ENCODE peak calls at places on chromosome 18, in ten cellular contexts. E, S, G, C, K, O, X, V, Y and H are unnamed samples.

GRCh38 chr18:64026350-64026749 is 56.5 kb downstream of the SERPINB8 start:
- DNase-seq in K (no peak), Y (no peak), V (no peak), G (no peak), O (no peak), X (no peak), C (no peak), S (no peak), E (no peak), H (no peak)

GRCh38 chr18:23560186-23560585 is 26.1 kb downstream of the NPC1 start:
- DNase-seq in Y (no peak), K (no peak), V (no peak), X (no peak), C (no peak), E (no peak), O (no peak), S (no peak), G (no peak), H (no peak)

GRCh38 chr18:75439356-75439755 is 11.9 kb upstream of the SMIM21 start:
- DNase-seq in V (no peak), E (no peak), G (no peak), C (no peak), S (no peak), Y (no peak), O (no peak), K (no peak), X (no peak), H (no peak)

GRCh38 chr18:60943297-60943696 is 389.9 kb upstream of the CDH20 start:
- DNase-seq in G (no peak), Y (no peak), E (no peak), V (no peak), S (no peak), O (no peak), X (no peak), K (no peak), C (no peak), H (no peak)

GRCh38 chr18:75067996-75068645 is 140.8 kb downstream of the PTGR3 start:
- DNase-seq in V (no peak), E (no peak), O (no peak), Y (no peak), G (no peak), X (no peak), K (no peak), C (no peak), S (no peak), H (no peak)

GRCh38 chr18:66129248-66129647 is 378.4 kb downstream of the CDH7 start:
- DNase-seq in Y (no peak), S (no peak), E (no peak), K (no peak), G (no peak), C (no peak), V (no peak), X (no peak), O (no peak), H (no peak)

GRCh38 chr18:54119524-54120019 is 104.9 kb downstream of the MBD2 start:
- DNase-seq in Y (peak; percentile 30), S (peak; percentile 47), E (peak; percentile 57), O (no peak), K (no peak), G (no peak), V (no peak), X (peak; percentile 79), C (peak; percentile 79), H (no peak)

GRCh38 chr18:31686572-31686971 is 2.2 kb upstream of the B4GALT6 start:
- DNase-seq in O (no peak), G (no peak), C (no peak), V (no peak), K (no peak), S (no peak), Y (no peak), E (no peak), X (no peak), H (no peak)

GRCh38 chr18:64330976-64331375 is 182.1 kb upstream of the LINC00305 start:
- DNase-seq in C (no peak), E (no peak), X (no peak), K (no peak), O (no peak), Y (no peak), S (no peak), V (no peak), G (no peak), H (no peak)

GRCh38 chr18:57422313-57422872 is 12.8 kb upstream of the ONECUT2 start:
- DNase-seq in Y (no peak), S (no peak), C (no peak), V (no peak), X (no peak), E (no peak), K (no peak), G (no peak), O (no peak), H (no peak)

GRCh38 chr18:29651121-29651675 is 1391.3 kb downstream of the DSC3 start:
- DNase-seq in E (no peak), X (peak; percentile 33), K (no peak), V (no peak), S (no peak), G (no peak), Y (no peak), O (no peak), C (no peak), H (no peak)

GRCh38 chr18:31454066-31454708 is 6.6 kb downstream of the DSG3 start:
- DNase-seq in O (no peak), S (no peak), C (no peak), K (no peak), V (no peak), E (peak; percentile 82), G (no peak), Y (no peak), X (peak; percentile 67), H (no peak)

GRCh38 chr18:32019251-32019943 is 772 bp downstream of the RNF125 start:
- DNase-seq in C (peak; percentile 55), K (peak; percentile 74), O (no peak), V (peak; percentile 27), Y (peak; percentile 64), G (peak; percentile 45), S (no peak), X (peak; percentile 37), E (peak; percentile 9), H (no peak)

GRCh38 chr18:57094199-57094598 is 52.7 kb upstream of the BOD1L2 start:
- DNase-seq in X (no peak), V (no peak), O (no peak), C (no peak), E (no peak), K (no peak), G (no peak), S (no peak), Y (peak; percentile 34), H (no peak)

GRCh38 chr18:78693429-78693828 is 286.2 kb upstream of the SALL3 start:
- DNase-seq in O (no peak), E (no peak), X (no peak), S (no peak), C (no peak), K (no peak), Y (no peak), V (no peak), G (no peak), H (no peak)

GRCh38 chr18:60372598-60372997 is at the start of gene MC4R:
- DNase-seq in V (no peak), X (peak; percentile 57), G (peak; percentile 20), O (peak; percentile 21), Y (peak; percentile 77), S (peak; percentile 20), K (no peak), E (peak; percentile 29), C (peak; percentile 88), H (no peak)

GRCh38 chr18:33914399-33914798 is 310.3 kb downstream of the NOL4 start:
- DNase-seq in S (no peak), Y (no peak), K (no peak), G (no peak), C (peak; percentile 8), X (no peak), O (no peak), E (no peak), V (no peak), H (no peak)

GRCh38 chr18:33918571-33918970 is 306.1 kb downstream of the NOL4 start:
- DNase-seq in O (no peak), E (no peak), K (no peak), V (no peak), S (no peak), Y (no peak), G (no peak), C (no peak), X (no peak), H (no peak)

DNA sequence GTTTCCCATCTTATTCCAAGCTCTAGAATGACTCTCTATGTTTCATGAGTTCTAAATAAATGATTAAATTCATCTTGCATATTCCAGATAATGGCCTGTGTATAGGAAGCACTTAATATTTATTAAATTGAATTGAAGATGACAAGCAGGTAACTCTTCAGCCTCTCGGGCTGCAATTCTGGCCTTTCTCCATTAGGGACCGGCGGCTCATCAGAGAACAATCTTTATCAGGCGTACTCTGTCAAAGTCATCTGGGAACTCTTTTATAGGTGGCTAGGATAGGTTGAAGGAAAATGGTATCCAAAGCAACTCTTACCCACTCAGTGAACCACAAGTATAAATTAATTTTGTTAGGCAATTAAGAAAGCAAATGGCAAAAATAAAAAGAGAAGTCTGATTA is 308.5 kb downstream of the NOL4 start:
- DNase-seq in X (no peak), C (no peak), G (no peak), E (no peak), Y (no peak), V (no peak), S (no peak), O (no peak), K (no peak), H (no peak)
- TF ChIP-seq CTCF in X (no peak), C (no peak), G (no peak), E (no peak), Y (no peak), V (no peak), S (no peak), O (no peak), K (no peak), H (peak; percentile 31)

GRCh38 chr18:22108674-22109073 is 60.7 kb upstream of the GATA6 start:
- DNase-seq in Y (no peak), V (no peak), O (no peak), E (peak; percentile 32), G (no peak), X (peak; percentile 22), C (no peak), K (no peak), S (no peak), H (no peak)
- TF ChIP-seq CTCF in Y (no peak), V (no peak), O (no peak), E (no peak), G (no peak), X (no peak), C (no peak), K (no peak), S (no peak), H (peak; percentile 33)

GRCh38 chr18:36714476-36714875 is 114.3 kb downstream of the TPGS2 start:
- DNase-seq in O (no peak), V (no peak), S (no peak), E (no peak), G (no peak), Y (no peak), X (no peak), K (no peak), C (peak; percentile 42), H (no peak)
- TF ChIP-seq CTCF in O (no peak), V (no peak), S (peak; percentile 6), E (no peak), G (no peak), Y (no peak), X (peak; percentile 7), K (no peak), C (peak; percentile 26), H (no peak)

DNA sequence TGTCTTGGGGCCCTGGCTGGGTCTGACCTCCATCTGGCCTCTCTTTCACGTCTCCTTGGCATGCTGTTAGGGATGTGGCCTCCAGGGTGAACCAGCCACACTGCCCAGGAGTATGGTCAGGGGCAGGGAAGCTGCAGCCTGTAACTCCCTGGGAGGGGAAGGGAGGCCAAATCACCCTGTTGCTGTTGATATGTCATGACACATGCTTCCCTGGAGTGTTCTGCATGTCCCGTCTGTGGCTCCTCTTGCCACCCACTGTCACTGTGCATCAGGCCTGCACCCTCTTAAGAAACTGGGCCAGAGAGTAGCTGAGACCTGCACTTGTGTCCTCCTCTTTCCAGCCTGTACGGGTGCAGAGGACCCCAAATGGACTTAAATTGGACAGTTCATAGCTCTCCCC is 221.3 kb downstream of the FHOD3 start:
- DNase-seq in V (no peak), G (no peak), X (no peak), C (no peak), K (no peak), Y (no peak), E (no peak), S (no peak), O (no peak), H (no peak)
- TF ChIP-seq CTCF in V (no peak), G (no peak), X (no peak), C (no peak), K (no peak), Y (no peak), E (no peak), S (no peak), O (no peak), H (no peak)